ENCODE peak calls at places on chromosomes 7 and 10, in four cellular contexts. One of them, this sample, is unnamed.

GRCh38 chr10:130364631-130365030 is 228.4 kb downstream of the GLRX3 start:
- DNase-seq in PC-3: no peak
- DNase-seq in fibroblast of mammary gland: no peak
- DNase-seq in A549: no peak
- DNase-seq in this sample: no peak

GRCh38 chr10:13144814-13145213 is 16.5 kb upstream of the MCM10 start:
- DNase-seq in fibroblast of mammary gland: no peak
- DNase-seq in PC-3: no peak
- DNase-seq in A549: no peak
- DNase-seq in this sample: no peak

GRCh38 chr7:45920543-45921380 is at the start of gene IGFBP3:
- DNase-seq in A549: peak; percentile 41
- DNase-seq in fibroblast of mammary gland: peak; percentile 60
- DNase-seq in PC-3: peak; percentile 76
- DNase-seq in this sample: peak; percentile 61

GRCh38 chr7:12923971-12924370 is 236.5 kb downstream of the ARL4A start:
- DNase-seq in fibroblast of mammary gland: peak; percentile 69
- DNase-seq in PC-3: peak; percentile 91
- DNase-seq in A549: no peak
- DNase-seq in this sample: no peak

GRCh38 chr7:101410743-101411476 is 48.2 kb downstream of the COL26A1 start:
- DNase-seq in A549: peak; percentile 61
- DNase-seq in PC-3: peak; percentile 13
- DNase-seq in fibroblast of mammary gland: peak; percentile 15
- DNase-seq in this sample: peak; percentile 18

GRCh38 chr7:44147026-44147881 is 6.1 kb upstream of the MYL7 start:
- DNase-seq in fibroblast of mammary gland: no peak
- DNase-seq in PC-3: no peak
- DNase-seq in A549: no peak
- DNase-seq in this sample: no peak

GRCh38 chr10:111207525-111207924 is 130.7 kb downstream of the ADRA2A start:
- DNase-seq in fibroblast of mammary gland: no peak
- DNase-seq in A549: no peak
- DNase-seq in PC-3: no peak
- DNase-seq in this sample: no peak

GRCh38 chr7:37942934-37943610 is 22.6 kb downstream of the EPDR1 start:
- DNase-seq in fibroblast of mammary gland: peak; percentile 88
- DNase-seq in A549: peak; percentile 55
- DNase-seq in PC-3: no peak
- DNase-seq in this sample: peak; percentile 42

GRCh38 chr7:19754521-19755116 is 18.8 kb downstream of the TMEM196 start:
- DNase-seq in A549: no peak
- DNase-seq in fibroblast of mammary gland: peak; percentile 52
- DNase-seq in PC-3: peak; percentile 88
- DNase-seq in this sample: peak; percentile 68

GRCh38 chr7:42522227-42522991 is 285.4 kb upstream of the GLI3 start:
- DNase-seq in fibroblast of mammary gland: no peak
- DNase-seq in PC-3: no peak
- DNase-seq in A549: no peak
- DNase-seq in this sample: peak; percentile 23

GRCh38 chr7:100582041-100582579 is 3.8 kb downstream of the LRCH4 start:
- DNase-seq in fibroblast of mammary gland: no peak
- DNase-seq in A549: no peak
- DNase-seq in PC-3: no peak
- DNase-seq in this sample: no peak

GRCh38 chr10:3207351-3207750 is 34.8 kb upstream of the PITRM1 start:
- DNase-seq in fibroblast of mammary gland: no peak
- DNase-seq in PC-3: no peak
- DNase-seq in A549: no peak
- DNase-seq in this sample: no peak

GRCh38 chr10:100759331-100759730 is 13.9 kb downstream of the PAX2 start:
- DNase-seq in fibroblast of mammary gland: no peak
- DNase-seq in PC-3: no peak
- DNase-seq in A549: no peak
- DNase-seq in this sample: no peak

GRCh38 chr7:159165352-159165751 is 20.7 kb upstream of the VIPR2 start:
- DNase-seq in A549: no peak
- DNase-seq in fibroblast of mammary gland: no peak
- DNase-seq in PC-3: no peak
- DNase-seq in this sample: no peak

GRCh38 chr10:125878957-125879835 is 1.9 kb downstream of the DHX32 start:
- DNase-seq in PC-3: peak; percentile 92
- DNase-seq in A549: peak; percentile 75
- DNase-seq in fibroblast of mammary gland: peak; percentile 88
- DNase-seq in this sample: peak; percentile 84

GRCh38 chr7:106466867-106467266 is 182.1 kb upstream of the NAMPT start:
- DNase-seq in fibroblast of mammary gland: no peak
- DNase-seq in PC-3: no peak
- DNase-seq in A549: no peak
- DNase-seq in this sample: no peak

GRCh38 chr7:128672927-128673517 is 930 bp downstream of the GARIN1A start:
- DNase-seq in A549: no peak
- DNase-seq in fibroblast of mammary gland: peak; percentile 20
- DNase-seq in PC-3: no peak
- DNase-seq in this sample: peak; percentile 36

GRCh38 chr7:76294344-76295024 is 8.0 kb upstream of the HSPB1 start:
- DNase-seq in PC-3: peak; percentile 92
- DNase-seq in fibroblast of mammary gland: peak; percentile 98
- DNase-seq in A549: peak; percentile 83
- DNase-seq in this sample: peak; percentile 97

GRCh38 chr7:134458341-134458805 is 527 bp downstream of the AKR1B1 start:
- DNase-seq in fibroblast of mammary gland: no peak
- DNase-seq in A549: peak; percentile 87
- DNase-seq in PC-3: no peak
- DNase-seq in this sample: no peak

GRCh38 chr10:43774234-43774769 is 125.6 kb upstream of the ZNF32 start:
- DNase-seq in fibroblast of mammary gland: no peak
- DNase-seq in A549: no peak
- DNase-seq in PC-3: no peak
- DNase-seq in this sample: no peak

GRCh38 chr7:102283477-102284189 is 3.0 kb upstream of the SH2B2 start:
- DNase-seq in A549: no peak
- DNase-seq in PC-3: no peak
- DNase-seq in fibroblast of mammary gland: no peak
- DNase-seq in this sample: no peak

GRCh38 chr7:35967366-35968139 is 166.7 kb downstream of the SEPTIN7 start:
- DNase-seq in A549: no peak
- DNase-seq in PC-3: no peak
- DNase-seq in fibroblast of mammary gland: no peak
- DNase-seq in this sample: no peak

GRCh38 chr7:139180700-139181311 is 50.2 kb upstream of the UBN2 start:
- DNase-seq in PC-3: peak; percentile 74
- DNase-seq in A549: no peak
- DNase-seq in fibroblast of mammary gland: peak; percentile 3
- DNase-seq in this sample: peak; percentile 22

GRCh38 chr10:111076191-111076681 is 593 bp upstream of the ADRA2A start:
- DNase-seq in A549: peak; percentile 71
- DNase-seq in fibroblast of mammary gland: peak; percentile 51
- DNase-seq in PC-3: peak; percentile 44
- DNase-seq in this sample: peak; percentile 51

GRCh38 chr7:80467069-80467468 is 44.8 kb downstream of the GNAT3 start:
- DNase-seq in PC-3: peak; percentile 88
- DNase-seq in A549: no peak
- DNase-seq in fibroblast of mammary gland: peak; percentile 47
- DNase-seq in this sample: peak; percentile 58

GRCh38 chr7:50791921-50792341 is 9.2 kb upstream of the GRB10 start:
- DNase-seq in PC-3: peak; percentile 23
- DNase-seq in A549: no peak
- DNase-seq in fibroblast of mammary gland: peak; percentile 72
- DNase-seq in this sample: peak; percentile 74

GRCh38 chr10:99432881-99433280 is 2.5 kb upstream of the GOT1 start:
- DNase-seq in fibroblast of mammary gland: no peak
- DNase-seq in A549: no peak
- DNase-seq in PC-3: no peak
- DNase-seq in this sample: no peak

GRCh38 chr7:103637726-103638125 is 191.7 kb upstream of the SLC26A5 start:
- DNase-seq in A549: no peak
- DNase-seq in fibroblast of mammary gland: peak; percentile 77
- DNase-seq in PC-3: peak; percentile 69
- DNase-seq in this sample: no peak

GRCh38 chr7:27185013-27185707 is at the start of gene HOXA11:
- DNase-seq in fibroblast of mammary gland: peak; percentile 77
- DNase-seq in PC-3: peak; percentile 95
- DNase-seq in A549: no peak
- DNase-seq in this sample: peak; percentile 25

GRCh38 chr7:140945940-140946339 is 21.2 kb upstream of the BRAF start:
- DNase-seq in A549: no peak
- DNase-seq in fibroblast of mammary gland: no peak
- DNase-seq in PC-3: no peak
- DNase-seq in this sample: no peak

GRCh38 chr10:132523561-132524442 is 13.8 kb upstream of the INPP5A start:
- DNase-seq in fibroblast of mammary gland: no peak
- DNase-seq in A549: no peak
- DNase-seq in PC-3: no peak
- DNase-seq in this sample: no peak

GRCh38 chr7:133364959-133365680 is 112.2 kb downstream of the EXOC4 start:
- DNase-seq in PC-3: no peak
- DNase-seq in fibroblast of mammary gland: peak; percentile 44
- DNase-seq in A549: no peak
- DNase-seq in this sample: peak; percentile 81
- TF ChIP-seq CTCF in PC-3: no peak
- TF ChIP-seq CTCF in fibroblast of mammary gland: no peak
- TF ChIP-seq CTCF in A549: no peak
- TF ChIP-seq CTCF in this sample: no peak

DNA sequence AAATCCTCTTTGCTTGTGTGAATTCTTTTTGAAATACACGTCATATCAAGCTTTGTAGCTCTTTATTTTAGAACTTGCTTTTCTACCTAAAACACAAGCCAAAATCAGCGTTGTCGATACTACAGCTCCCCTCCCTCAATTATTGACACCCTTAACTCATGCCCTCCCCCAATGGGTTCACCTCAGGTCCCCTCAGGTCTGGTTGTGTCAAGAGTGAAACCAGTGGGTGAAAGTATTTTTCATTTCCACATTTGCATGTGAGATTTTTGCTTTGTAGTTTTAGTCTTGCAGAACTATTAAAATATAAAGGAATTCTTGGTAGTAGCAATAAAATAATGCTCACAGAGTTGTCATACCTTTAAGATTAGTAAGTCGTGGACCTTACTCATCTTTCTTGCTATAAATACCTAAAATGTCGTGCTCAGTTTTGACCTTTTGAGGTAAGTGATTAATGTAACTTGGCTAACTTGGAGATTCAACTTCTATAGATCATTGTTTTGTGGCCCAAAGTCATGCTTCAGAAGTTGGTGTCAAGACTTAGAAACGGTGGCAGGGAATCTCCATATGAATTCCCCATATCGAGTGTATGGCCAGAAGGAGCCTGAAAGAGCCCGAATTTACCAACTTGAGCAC is 1.7 kb downstream of the ACTR3B start:
- DNase-seq in fibroblast of mammary gland: peak; percentile 54
- DNase-seq in A549: no peak
- DNase-seq in PC-3: peak; percentile 90
- DNase-seq in this sample: no peak
- H3K4me3 ChIP-seq in fibroblast of mammary gland: peak overlapping the region; percentile 65
- H3K4me3 ChIP-seq in A549: peak overlapping the region; percentile 68
- H3K4me3 ChIP-seq in PC-3: peak overlapping the region; percentile 90
- H3K4me3 ChIP-seq in this sample: no peak overlapping the region

DNA sequence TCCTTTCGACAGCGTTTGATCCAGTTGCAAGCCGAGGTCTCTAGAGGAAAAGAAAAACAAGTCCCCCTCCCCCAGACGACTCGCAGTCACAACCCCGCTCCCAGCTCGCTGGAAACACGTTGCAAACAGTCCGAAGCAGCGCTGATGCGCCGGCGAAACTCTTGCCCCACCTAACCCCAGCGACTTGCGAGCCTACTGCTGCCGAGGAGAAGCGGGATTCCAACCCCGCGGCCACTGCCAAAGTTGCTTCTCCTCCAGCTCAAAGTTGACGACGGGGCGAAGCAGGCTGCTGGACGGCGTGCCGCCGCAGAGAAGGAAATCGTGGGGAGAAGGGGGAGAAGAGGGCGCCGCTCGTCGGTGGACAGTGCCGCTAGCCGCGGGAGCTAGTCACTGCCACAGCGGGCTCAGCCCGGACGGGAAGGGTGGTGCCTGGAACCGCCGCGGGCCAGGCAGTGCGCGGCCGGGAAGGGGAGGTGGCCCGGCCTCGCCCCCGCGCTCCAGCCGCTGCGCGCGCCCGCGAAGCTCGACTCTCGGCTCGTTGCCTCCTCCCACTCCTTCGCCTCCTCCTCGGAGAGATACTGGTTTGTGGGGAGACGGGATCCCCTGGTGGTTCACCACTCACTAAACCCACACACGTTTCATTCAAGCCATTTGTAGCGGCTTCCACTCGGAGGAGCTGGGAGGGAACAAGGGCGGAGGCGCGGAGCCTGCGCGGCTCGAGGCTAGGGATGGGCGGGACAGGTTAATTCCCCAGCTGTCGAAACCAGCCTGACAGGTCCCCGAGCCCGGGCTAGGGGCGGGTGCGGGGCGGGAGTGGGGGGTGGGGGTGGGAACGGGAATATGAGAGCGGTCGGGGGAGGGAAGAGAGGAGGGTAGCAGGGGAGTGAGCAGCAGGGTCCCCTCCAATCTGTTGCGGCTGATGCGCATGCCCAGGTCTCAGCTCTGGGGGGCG is at the start of gene GPR37:
- DNase-seq in fibroblast of mammary gland: peak; percentile 33
- DNase-seq in A549: peak; percentile 68
- DNase-seq in PC-3: peak; percentile 86
- DNase-seq in this sample: peak; percentile 29
- TF ChIP-seq CTCF in fibroblast of mammary gland: no peak
- TF ChIP-seq CTCF in A549: no peak
- TF ChIP-seq CTCF in PC-3: peak; percentile 42
- TF ChIP-seq CTCF in this sample: no peak

GRCh38 chr7:14394786-14395185 is 405.3 kb upstream of the ETV1 start:
- DNase-seq in A549: no peak
- DNase-seq in PC-3: no peak
- DNase-seq in fibroblast of mammary gland: no peak
- DNase-seq in this sample: no peak
- H3K4me3 ChIP-seq in A549: no peak overlapping the region
- H3K4me3 ChIP-seq in PC-3: no peak overlapping the region
- H3K4me3 ChIP-seq in fibroblast of mammary gland: no peak overlapping the region
- H3K4me3 ChIP-seq in this sample: no peak overlapping the region

This sample was measured in fibroblast of pulmonary artery.